ENCODE peak calls at places on chromosomes 2 and 18, in nine cellular contexts. One of them, this sample, is unnamed.

GRCh38 chr2:172079416-172079815 is 5.9 kb upstream of the DLX1 start:
- DNase-seq in bronchial epithelial cell: no peak
- DNase-seq in AG04450: no peak
- DNase-seq in CD4-positive, alpha-beta T cell: no peak
- DNase-seq in left lung: no peak
- DNase-seq in astrocyte of the spinal cord: no peak
- DNase-seq in psoas muscle: no peak
- DNase-seq in colonic mucosa: no peak
- DNase-seq in endothelial cell of umbilical vein: no peak
- DNase-seq in this sample: no peak

GRCh38 chr2:190270298-190270697 is 49.3 kb downstream of the HIBCH start:
- DNase-seq in bronchial epithelial cell: peak; percentile 53
- DNase-seq in CD4-positive, alpha-beta T cell: no peak
- DNase-seq in endothelial cell of umbilical vein: no peak
- DNase-seq in psoas muscle: no peak
- DNase-seq in AG04450: peak; percentile 43
- DNase-seq in astrocyte of the spinal cord: no peak
- DNase-seq in colonic mucosa: no peak
- DNase-seq in left lung: no peak
- DNase-seq in this sample: no peak

GRCh38 chr18:51852661-51853060 is 487.3 kb upstream of the DCC start:
- DNase-seq in colonic mucosa: no peak
- DNase-seq in AG04450: no peak
- DNase-seq in psoas muscle: no peak
- DNase-seq in endothelial cell of umbilical vein: no peak
- DNase-seq in astrocyte of the spinal cord: no peak
- DNase-seq in bronchial epithelial cell: no peak
- DNase-seq in CD4-positive, alpha-beta T cell: no peak
- DNase-seq in left lung: no peak
- DNase-seq in this sample: no peak

GRCh38 chr18:10518595-10519273 is 7.1 kb upstream of the NAPG start:
- DNase-seq in CD4-positive, alpha-beta T cell: no peak
- DNase-seq in astrocyte of the spinal cord: peak; percentile 33
- DNase-seq in psoas muscle: peak; percentile 74
- DNase-seq in bronchial epithelial cell: no peak
- DNase-seq in colonic mucosa: peak; percentile 33
- DNase-seq in AG04450: no peak
- DNase-seq in endothelial cell of umbilical vein: peak; percentile 56
- DNase-seq in left lung: no peak
- DNase-seq in this sample: no peak

GRCh38 chr2:23698733-23699391 is 228.1 kb downstream of the ATAD2B start:
- DNase-seq in left lung: no peak
- DNase-seq in astrocyte of the spinal cord: peak; percentile 34
- DNase-seq in bronchial epithelial cell: no peak
- DNase-seq in psoas muscle: peak; percentile 45
- DNase-seq in colonic mucosa: no peak
- DNase-seq in CD4-positive, alpha-beta T cell: no peak
- DNase-seq in endothelial cell of umbilical vein: peak; percentile 30
- DNase-seq in AG04450: no peak
- DNase-seq in this sample: no peak

GRCh38 chr2:40448476-40449079 is 3.3 kb downstream of the SLC8A1 start:
- DNase-seq in astrocyte of the spinal cord: no peak
- DNase-seq in AG04450: no peak
- DNase-seq in bronchial epithelial cell: peak; percentile 37
- DNase-seq in endothelial cell of umbilical vein: peak; percentile 42
- DNase-seq in CD4-positive, alpha-beta T cell: no peak
- DNase-seq in colonic mucosa: no peak
- DNase-seq in psoas muscle: no peak
- DNase-seq in left lung: no peak
- DNase-seq in this sample: no peak

GRCh38 chr2:1341409-1342120 is 71.7 kb upstream of the TPO start:
- DNase-seq in psoas muscle: no peak
- DNase-seq in astrocyte of the spinal cord: no peak
- DNase-seq in colonic mucosa: no peak
- DNase-seq in left lung: no peak
- DNase-seq in AG04450: no peak
- DNase-seq in bronchial epithelial cell: no peak
- DNase-seq in endothelial cell of umbilical vein: no peak
- DNase-seq in CD4-positive, alpha-beta T cell: no peak
- DNase-seq in this sample: no peak

GRCh38 chr2:2942225-2942624 is 435.4 kb downstream of the EIPR1 start:
- DNase-seq in bronchial epithelial cell: no peak
- DNase-seq in colonic mucosa: no peak
- DNase-seq in AG04450: no peak
- DNase-seq in endothelial cell of umbilical vein: no peak
- DNase-seq in astrocyte of the spinal cord: no peak
- DNase-seq in left lung: no peak
- DNase-seq in CD4-positive, alpha-beta T cell: no peak
- DNase-seq in psoas muscle: no peak
- DNase-seq in this sample: no peak

GRCh38 chr2:237553959-237554358 is 12.4 kb upstream of the PRLH start:
- DNase-seq in endothelial cell of umbilical vein: no peak
- DNase-seq in CD4-positive, alpha-beta T cell: no peak
- DNase-seq in psoas muscle: peak; percentile 10
- DNase-seq in bronchial epithelial cell: no peak
- DNase-seq in astrocyte of the spinal cord: no peak
- DNase-seq in left lung: no peak
- DNase-seq in colonic mucosa: no peak
- DNase-seq in AG04450: no peak
- DNase-seq in this sample: no peak

GRCh38 chr2:25161055-25161781 is 7.2 kb downstream of the POMC start:
- DNase-seq in AG04450: no peak
- DNase-seq in left lung: peak; percentile 90
- DNase-seq in psoas muscle: peak; percentile 79
- DNase-seq in bronchial epithelial cell: no peak
- DNase-seq in colonic mucosa: peak; percentile 64
- DNase-seq in CD4-positive, alpha-beta T cell: peak; percentile 56
- DNase-seq in endothelial cell of umbilical vein: peak; percentile 11
- DNase-seq in astrocyte of the spinal cord: no peak
- DNase-seq in this sample: no peak

GRCh38 chr18:47975701-47976100 is 45.2 kb upstream of the SMAD2 start:
- DNase-seq in bronchial epithelial cell: no peak
- DNase-seq in AG04450: no peak
- DNase-seq in left lung: no peak
- DNase-seq in CD4-positive, alpha-beta T cell: no peak
- DNase-seq in astrocyte of the spinal cord: no peak
- DNase-seq in colonic mucosa: no peak
- DNase-seq in endothelial cell of umbilical vein: no peak
- DNase-seq in psoas muscle: no peak
- DNase-seq in this sample: no peak

GRCh38 chr2:161676902-161677496 is 52.8 kb downstream of the SLC4A10 start:
- DNase-seq in endothelial cell of umbilical vein: no peak
- DNase-seq in astrocyte of the spinal cord: no peak
- DNase-seq in bronchial epithelial cell: no peak
- DNase-seq in colonic mucosa: no peak
- DNase-seq in left lung: no peak
- DNase-seq in AG04450: no peak
- DNase-seq in CD4-positive, alpha-beta T cell: no peak
- DNase-seq in psoas muscle: no peak
- DNase-seq in this sample: no peak

GRCh38 chr2:43508209-43508608 is 87.6 kb downstream of the THADA start:
- DNase-seq in psoas muscle: no peak
- DNase-seq in left lung: no peak
- DNase-seq in CD4-positive, alpha-beta T cell: no peak
- DNase-seq in AG04450: no peak
- DNase-seq in bronchial epithelial cell: no peak
- DNase-seq in colonic mucosa: no peak
- DNase-seq in endothelial cell of umbilical vein: no peak
- DNase-seq in astrocyte of the spinal cord: no peak
- DNase-seq in this sample: no peak

DNA sequence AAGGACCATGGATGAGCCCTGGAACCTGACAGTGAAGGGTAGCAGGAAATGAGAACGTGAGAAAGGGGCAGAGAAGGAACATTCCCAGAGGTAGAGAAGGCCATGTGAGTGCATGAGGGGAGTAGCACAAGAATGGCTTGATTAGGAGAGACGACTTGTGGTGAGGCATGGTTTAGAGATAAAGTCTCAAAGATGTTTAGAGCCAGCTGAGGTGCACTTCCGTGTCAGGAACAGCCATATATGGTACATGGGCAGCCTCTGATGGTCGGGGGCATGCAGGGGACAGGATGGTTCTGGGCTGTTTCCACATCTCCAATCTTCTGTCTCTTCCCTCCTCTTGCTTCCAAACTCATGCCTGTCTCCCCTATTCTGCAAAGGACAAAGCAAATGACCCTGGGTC is 28.8 kb upstream of the EFEMP1 start:
- DNase-seq in CD4-positive, alpha-beta T cell: no peak
- DNase-seq in bronchial epithelial cell: no peak
- DNase-seq in psoas muscle: no peak
- DNase-seq in left lung: no peak
- DNase-seq in colonic mucosa: no peak
- DNase-seq in endothelial cell of umbilical vein: no peak
- DNase-seq in astrocyte of the spinal cord: no peak
- DNase-seq in AG04450: no peak
- DNase-seq in this sample: no peak
- TF ChIP-seq CTCF in CD4-positive, alpha-beta T cell: no peak
- TF ChIP-seq CTCF in bronchial epithelial cell: no peak
- TF ChIP-seq CTCF in psoas muscle: no peak
- TF ChIP-seq CTCF in left lung: no peak
- TF ChIP-seq CTCF in colonic mucosa: no peak
- TF ChIP-seq CTCF in endothelial cell of umbilical vein: no peak
- TF ChIP-seq CTCF in astrocyte of the spinal cord: no peak
- TF ChIP-seq CTCF in AG04450: no peak
- TF ChIP-seq CTCF in this sample: no peak

GRCh38 chr2:10909050-10909995 is 2.4 kb upstream of the KCNF1 start:
- DNase-seq in AG04450: no peak
- DNase-seq in CD4-positive, alpha-beta T cell: no peak
- DNase-seq in left lung: no peak
- DNase-seq in endothelial cell of umbilical vein: peak; percentile 25
- DNase-seq in astrocyte of the spinal cord: no peak
- DNase-seq in colonic mucosa: no peak
- DNase-seq in bronchial epithelial cell: no peak
- DNase-seq in psoas muscle: no peak
- DNase-seq in this sample: no peak
- TF ChIP-seq CTCF in AG04450: peak; percentile 57
- TF ChIP-seq CTCF in CD4-positive, alpha-beta T cell: no peak
- TF ChIP-seq CTCF in left lung: no peak
- TF ChIP-seq CTCF in endothelial cell of umbilical vein: peak; percentile 42
- TF ChIP-seq CTCF in astrocyte of the spinal cord: peak; percentile 58
- TF ChIP-seq CTCF in colonic mucosa: peak; percentile 34
- TF ChIP-seq CTCF in bronchial epithelial cell: peak; percentile 41
- TF ChIP-seq CTCF in psoas muscle: no peak
- TF ChIP-seq CTCF in this sample: peak; percentile 83

DNA sequence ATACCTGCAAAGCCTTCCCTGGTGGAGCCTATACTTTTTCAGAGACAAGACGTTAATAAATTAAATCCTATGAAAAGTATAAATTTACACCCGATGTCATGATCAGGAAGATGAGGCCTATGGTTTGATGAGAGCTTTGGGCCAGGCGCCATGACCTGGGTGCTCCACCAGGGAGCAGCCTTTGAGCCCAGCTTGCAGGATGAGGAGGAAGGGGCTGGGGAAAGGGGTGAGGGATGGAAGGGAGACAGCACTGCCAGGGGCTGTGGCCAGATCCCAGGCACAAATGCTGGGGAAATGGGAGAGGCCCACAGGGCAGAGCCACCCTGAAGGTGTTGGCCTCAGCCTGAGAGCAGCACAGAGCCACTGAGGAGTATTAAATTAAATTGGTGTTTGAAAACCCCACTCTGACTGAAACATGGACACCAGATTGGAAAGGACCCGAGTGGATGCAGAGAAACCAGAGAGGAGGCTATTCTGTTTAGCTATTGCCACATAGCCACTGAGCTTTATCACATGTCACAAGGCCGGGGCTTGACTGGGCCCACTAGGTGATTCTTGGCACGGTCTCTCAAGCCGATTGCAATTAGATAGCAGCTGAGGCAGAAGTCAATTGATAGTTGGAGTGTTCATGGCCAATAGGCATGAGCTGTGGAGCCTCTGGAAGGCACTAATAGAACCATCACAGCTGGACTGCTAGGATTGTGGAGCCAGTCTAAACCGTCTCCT is 9.6 kb upstream of the FAHD2A start:
- DNase-seq in endothelial cell of umbilical vein: no peak
- DNase-seq in astrocyte of the spinal cord: no peak
- DNase-seq in left lung: no peak
- DNase-seq in CD4-positive, alpha-beta T cell: no peak
- DNase-seq in bronchial epithelial cell: no peak
- DNase-seq in psoas muscle: no peak
- DNase-seq in AG04450: no peak
- DNase-seq in colonic mucosa: no peak
- DNase-seq in this sample: no peak
- TF ChIP-seq CTCF in endothelial cell of umbilical vein: no peak
- TF ChIP-seq CTCF in astrocyte of the spinal cord: peak; percentile 20
- TF ChIP-seq CTCF in left lung: no peak
- TF ChIP-seq CTCF in CD4-positive, alpha-beta T cell: no peak
- TF ChIP-seq CTCF in bronchial epithelial cell: no peak
- TF ChIP-seq CTCF in psoas muscle: no peak
- TF ChIP-seq CTCF in AG04450: no peak
- TF ChIP-seq CTCF in colonic mucosa: no peak
- TF ChIP-seq CTCF in this sample: peak; percentile 52

GRCh38 chr2:229666811-229667210 is 47.5 kb downstream of the DNER start:
- DNase-seq in endothelial cell of umbilical vein: no peak
- DNase-seq in astrocyte of the spinal cord: no peak
- DNase-seq in bronchial epithelial cell: no peak
- DNase-seq in colonic mucosa: no peak
- DNase-seq in AG04450: no peak
- DNase-seq in psoas muscle: no peak
- DNase-seq in left lung: no peak
- DNase-seq in CD4-positive, alpha-beta T cell: no peak
- DNase-seq in this sample: no peak

GRCh38 chr2:229673676-229674075 is 40.7 kb downstream of the DNER start:
- DNase-seq in psoas muscle: no peak
- DNase-seq in left lung: no peak
- DNase-seq in astrocyte of the spinal cord: peak; percentile 61
- DNase-seq in AG04450: no peak
- DNase-seq in CD4-positive, alpha-beta T cell: no peak
- DNase-seq in bronchial epithelial cell: peak; percentile 62
- DNase-seq in colonic mucosa: no peak
- DNase-seq in endothelial cell of umbilical vein: no peak
- DNase-seq in this sample: no peak

GRCh38 chr2:229672021-229672420 is 42.3 kb downstream of the DNER start:
- DNase-seq in bronchial epithelial cell: no peak
- DNase-seq in AG04450: no peak
- DNase-seq in colonic mucosa: no peak
- DNase-seq in CD4-positive, alpha-beta T cell: no peak
- DNase-seq in left lung: no peak
- DNase-seq in psoas muscle: no peak
- DNase-seq in astrocyte of the spinal cord: no peak
- DNase-seq in endothelial cell of umbilical vein: no peak
- DNase-seq in this sample: no peak

GRCh38 chr2:229665158-229665557 is 49.2 kb downstream of the DNER start:
- DNase-seq in endothelial cell of umbilical vein: no peak
- DNase-seq in colonic mucosa: no peak
- DNase-seq in left lung: no peak
- DNase-seq in astrocyte of the spinal cord: no peak
- DNase-seq in AG04450: no peak
- DNase-seq in psoas muscle: no peak
- DNase-seq in bronchial epithelial cell: no peak
- DNase-seq in CD4-positive, alpha-beta T cell: no peak
- DNase-seq in this sample: no peak

DNA sequence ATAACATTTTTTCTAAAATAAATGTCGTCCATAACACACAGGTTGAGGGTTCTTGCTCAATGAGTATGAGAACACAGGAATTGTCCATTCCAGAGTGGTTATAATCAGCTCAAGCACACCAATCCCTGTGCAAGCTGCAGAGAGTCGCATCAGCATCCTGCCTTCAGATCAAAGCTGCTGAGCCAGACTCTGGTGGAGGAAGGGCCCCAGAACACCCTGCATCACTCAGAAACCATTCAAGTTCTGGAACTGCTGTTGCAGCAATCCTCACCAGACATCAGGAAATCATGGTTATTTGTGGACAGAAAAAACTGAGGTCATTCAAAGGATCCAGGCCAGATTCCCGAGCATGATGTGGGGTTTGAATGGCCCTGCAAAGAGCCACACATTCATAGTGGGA is 44.5 kb downstream of the DNER start:
- DNase-seq in left lung: no peak
- DNase-seq in bronchial epithelial cell: peak; percentile 24
- DNase-seq in CD4-positive, alpha-beta T cell: no peak
- DNase-seq in astrocyte of the spinal cord: no peak
- DNase-seq in AG04450: no peak
- DNase-seq in psoas muscle: no peak
- DNase-seq in endothelial cell of umbilical vein: no peak
- DNase-seq in colonic mucosa: no peak
- DNase-seq in this sample: no peak
- TF ChIP-seq CTCF in left lung: no peak
- TF ChIP-seq CTCF in bronchial epithelial cell: no peak
- TF ChIP-seq CTCF in CD4-positive, alpha-beta T cell: no peak
- TF ChIP-seq CTCF in astrocyte of the spinal cord: no peak
- TF ChIP-seq CTCF in AG04450: no peak
- TF ChIP-seq CTCF in psoas muscle: no peak
- TF ChIP-seq CTCF in endothelial cell of umbilical vein: no peak
- TF ChIP-seq CTCF in colonic mucosa: no peak
- TF ChIP-seq CTCF in this sample: no peak

This sample was measured in type B pancreatic cell.